ENCODE peak calls at places on chromosomes 12 and 14, in five cellular contexts. I is adrenal gland, R is A549, U is body of pancreas, D is GM12878. K is an unnamed sample.

GRCh38 chr12:109863961-109864712 is 16.2 kb downstream of the GLTP start:
- DNase-seq in I (peak; percentile 54), R (peak; percentile 66), U (peak; percentile 94), D (no peak), K (no peak)

GRCh38 chr12:109393437-109394345 is 46.0 kb downstream of the MYO1H start:
- DNase-seq in I (peak; percentile 50), R (peak; percentile 76), U (peak; percentile 46), D (no peak), K (peak; percentile 67)

GRCh38 chr12:119512772-119513497 is 80.6 kb upstream of the TMEM233 start:
- DNase-seq in I (no peak), R (no peak), U (no peak), D (no peak), K (peak; percentile 17)

GRCh38 chr14:80239631-80240030 is 28.3 kb upstream of the DIO2 start:
- DNase-seq in I (no peak), R (no peak), U (no peak), D (no peak), K (no peak)

GRCh38 chr12:111363578-111363977 is 5.3 kb downstream of the PHETA1 start:
- DNase-seq in I (peak; percentile 56), R (peak; percentile 39), U (peak; percentile 31), D (no peak), K (no peak)

GRCh38 chr12:109385339-109386078 is 37.8 kb downstream of the MYO1H start:
- DNase-seq in I (no peak), R (peak; percentile 64), U (no peak), D (no peak), K (peak; percentile 24)

GRCh38 chr14:63777024-63777423 is 49.2 kb upstream of the SGPP1 start:
- DNase-seq in I (no peak), R (peak; percentile 8), U (no peak), D (no peak), K (no peak)

GRCh38 chr14:25400607-25401206 is 350.8 kb upstream of the STXBP6 start:
- DNase-seq in I (peak; percentile 61), R (peak; percentile 54), U (peak; percentile 61), D (no peak), K (peak; percentile 89)

GRCh38 chr12:13223941-13224340 is 27.4 kb downstream of the EMP1 start:
- DNase-seq in I (no peak), R (no peak), U (no peak), D (no peak), K (no peak)

GRCh38 chr12:25001311-25001710 is 52.4 kb upstream of the BCAT1 start:
- DNase-seq in I (no peak), R (no peak), U (no peak), D (no peak), K (no peak)

GRCh38 chr12:91395628-91396027 is 213.0 kb upstream of the DCN start:
- DNase-seq in I (no peak), R (no peak), U (no peak), D (no peak), K (no peak)

DNA sequence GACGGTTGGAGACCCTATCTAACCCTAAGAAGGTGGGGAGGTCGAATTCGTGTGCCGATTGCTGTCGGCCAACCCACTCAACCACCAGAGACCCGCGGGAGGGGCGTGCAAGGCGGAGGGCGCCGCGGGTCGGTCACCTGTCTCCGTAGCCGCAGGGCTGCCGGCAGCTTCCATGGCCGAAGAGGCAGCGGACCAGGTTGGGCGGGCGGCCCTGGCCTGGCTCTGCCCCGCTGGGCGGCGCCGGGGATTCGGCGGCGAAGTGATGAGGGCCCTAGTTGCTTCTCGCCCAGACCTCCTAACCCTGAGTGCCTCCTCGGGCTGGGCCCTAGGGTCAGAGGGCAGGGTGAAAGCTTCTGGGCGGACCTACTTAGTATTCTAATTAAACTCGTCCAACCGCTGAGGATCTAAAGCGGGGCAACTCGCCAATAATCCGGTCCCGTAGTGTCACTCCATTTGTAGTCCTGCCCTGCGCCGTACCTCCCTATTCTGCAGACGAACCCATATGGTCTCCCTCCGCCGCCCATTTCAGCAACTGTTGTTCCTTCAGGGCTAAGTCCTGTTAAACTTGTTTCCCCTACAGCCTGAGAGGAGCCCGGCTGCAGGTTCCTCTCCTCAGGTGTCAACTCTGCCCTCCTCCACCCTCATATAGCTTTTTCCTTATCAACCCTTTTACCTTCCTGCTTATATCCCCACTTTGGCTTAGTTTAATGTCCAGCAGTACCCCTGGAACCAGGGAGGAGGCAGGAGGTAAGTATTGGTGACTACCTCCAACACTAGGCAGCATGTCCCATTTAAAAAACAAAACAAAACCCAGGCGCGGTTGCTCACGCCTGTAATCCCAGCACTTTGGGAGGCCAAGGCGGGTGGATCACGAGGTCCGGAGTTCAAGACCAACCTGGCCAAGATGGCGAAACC is at the start of gene PYM1:
- DNase-seq in I (peak; percentile 90), R (peak; percentile 85), U (peak; percentile 95), D (peak; percentile 76), K (peak; percentile 95)
- H3K4me1 ChIP-seq in I (peaks cover 23% of the 10 kb centered on the region), R (peaks cover 39% of the 10 kb centered on the region), U (peaks cover 47% of the 10 kb centered on the region), D (peaks cover 4% of the 10 kb centered on the region), K (peaks cover 17% of the 10 kb centered on the region)

GRCh38 chr12:123715151-123715676 is 3.1 kb downstream of the ATP6V0A2 start:
- DNase-seq in I (no peak), R (no peak), U (no peak), D (no peak), K (no peak)

GRCh38 chr12:123714302-123714627 is 2.1 kb downstream of the ATP6V0A2 start:
- DNase-seq in I (no peak), R (no peak), U (no peak), D (no peak), K (no peak)

GRCh38 chr12:123712780-123713319 is 697 bp downstream of the ATP6V0A2 start:
- DNase-seq in I (no peak), R (peak; percentile 7), U (no peak), D (no peak), K (no peak)

DNA sequence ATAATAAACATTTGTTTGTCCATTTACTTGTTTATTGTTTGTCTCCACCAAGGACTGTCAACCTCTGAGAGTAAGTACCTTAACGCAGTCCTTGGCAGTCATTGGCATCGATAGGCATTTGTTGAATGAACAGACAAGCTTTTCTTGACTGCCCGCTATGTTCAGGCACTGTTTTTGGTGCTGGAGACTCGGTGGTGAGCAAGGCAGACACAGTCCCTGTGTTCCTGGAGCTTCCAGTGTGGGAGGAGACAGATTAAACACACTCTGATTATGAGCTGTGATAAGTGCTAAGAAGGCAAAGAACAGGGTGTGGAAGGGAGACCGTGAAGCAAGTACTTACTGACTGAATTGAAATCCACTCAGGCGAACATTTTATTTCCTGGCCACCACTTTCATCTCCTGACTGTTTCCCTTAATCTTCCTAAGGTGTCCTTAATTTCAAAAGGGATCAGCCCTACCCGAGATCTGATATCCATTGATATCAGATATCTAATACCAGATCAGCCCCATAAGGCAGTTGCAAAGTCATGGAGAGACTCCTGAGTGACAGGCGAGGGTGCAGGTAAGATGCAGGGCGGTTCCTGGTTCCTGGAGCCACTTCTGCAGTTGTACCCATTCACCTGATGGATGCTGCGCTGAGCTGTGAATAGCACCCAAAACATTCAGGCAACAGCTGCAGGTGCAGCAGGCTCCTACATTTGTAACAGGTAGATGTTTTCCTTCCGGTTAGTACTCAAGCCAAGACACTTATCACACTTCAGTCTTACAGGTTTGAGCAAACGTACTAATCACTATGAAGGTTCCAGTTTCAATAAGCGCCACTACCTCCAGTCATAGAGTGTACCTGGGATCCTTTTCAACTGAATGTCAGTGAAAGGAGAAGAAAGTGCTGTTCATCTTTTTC is 1.5 kb downstream of the ATP6V0A2 start:
- DNase-seq in I (no peak), R (no peak), U (peak; percentile 35), D (no peak), K (no peak)
- TF ChIP-seq POLR2A in I (no peak), R (no peak), U (no peak), D (no peak), K (no peak)

GRCh38 chr12:125218952-125219351 is 153.7 kb downstream of the AACS start:
- DNase-seq in I (no peak), R (no peak), U (no peak), D (no peak), K (no peak)

GRCh38 chr12:125220404-125221273 is 155.4 kb downstream of the AACS start:
- DNase-seq in I (no peak), R (no peak), U (peak; percentile 89), D (no peak), K (peak; percentile 31)

GRCh38 chr12:125214289-125214688 is 149.1 kb downstream of the AACS start:
- DNase-seq in I (no peak), R (no peak), U (no peak), D (no peak), K (no peak)

GRCh38 chr12:125216720-125217119 is 151.5 kb downstream of the AACS start:
- DNase-seq in I (no peak), R (no peak), U (no peak), D (no peak), K (peak; percentile 30)

DNA sequence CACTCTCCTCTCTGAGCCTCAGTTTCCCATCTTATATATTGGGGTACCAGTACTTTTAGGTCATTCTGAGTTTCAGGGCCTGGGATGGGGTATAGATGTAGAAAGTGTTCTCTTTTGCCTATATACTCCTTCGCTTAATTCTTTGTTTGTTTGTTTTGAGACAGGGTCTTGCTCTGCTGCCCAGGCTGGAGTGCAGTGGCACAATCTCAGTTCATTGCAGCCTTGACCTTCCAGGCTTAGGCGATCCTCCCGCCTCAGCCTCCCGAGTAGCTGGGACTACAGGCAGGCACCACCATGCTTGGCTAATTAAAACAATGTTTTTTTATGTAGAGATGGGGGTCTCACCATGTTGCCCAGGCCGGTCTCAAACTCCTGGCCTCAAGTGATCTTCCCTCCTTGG is 152.1 kb downstream of the AACS start:
- DNase-seq in I (no peak), R (no peak), U (no peak), D (no peak), K (no peak)
- TF ChIP-seq CTCF in I (no peak), R (no peak), U (no peak), D (no peak), K (no peak)

GRCh38 chr12:53056901-53057300 is 7.0 kb downstream of the TNS2 start:
- DNase-seq in I (peak; percentile 26), R (no peak), U (no peak), D (no peak), K (no peak)

GRCh38 chr12:53056296-53056695 is 6.4 kb downstream of the TNS2 start:
- DNase-seq in I (peak; percentile 17), R (no peak), U (no peak), D (no peak), K (no peak)

GRCh38 chr12:53059434-53060063 is 9.7 kb downstream of the TNS2 start:
- DNase-seq in I (no peak), R (no peak), U (peak; percentile 7), D (no peak), K (no peak)

GRCh38 chr12:53058674-53059433 is 9.0 kb downstream of the TNS2 start:
- DNase-seq in I (no peak), R (no peak), U (peak; percentile 4), D (no peak), K (peak; percentile 14)

GRCh38 chr12:53057816-53058500 is 8.1 kb downstream of the TNS2 start:
- DNase-seq in I (peak; percentile 34), R (no peak), U (peak; percentile 3), D (no peak), K (peak; percentile 13)
- H3K4me1 ChIP-seq in I (peaks cover 36% of the 10 kb centered on the region), R (peaks cover 41% of the 10 kb centered on the region), U (peaks cover 57% of the 10 kb centered on the region), D (peaks cover 6% of the 10 kb centered on the region), K (peaks cover 43% of the 10 kb centered on the region)